ENCODE peak calls at places on chromosomes 13 and 19, in four cellular contexts. N, D, A and G are unnamed samples.

GRCh38 chr19:7658219-7658686 is 10.6 kb upstream of the RETN start:
- DNase-seq in N (no peak), D (no peak), A (no peak), G (no peak)

GRCh38 chr13:109569938-109570711 is 216.3 kb downstream of the IRS2 start:
- DNase-seq in N (peak; percentile 62), D (no peak), A (no peak), G (no peak)

GRCh38 chr19:54905908-54906511 is at the start of gene NCR1:
- DNase-seq in N (peak; percentile 49), D (no peak), A (no peak), G (no peak)

GRCh38 chr13:94327318-94327717 is 152.2 kb downstream of the DCT start:
- DNase-seq in N (peak; percentile 63), D (no peak), A (no peak), G (no peak)

GRCh38 chr13:106182404-106182803 is 353.1 kb downstream of the EFNB2 start:
- DNase-seq in N (no peak), D (no peak), A (no peak), G (peak; percentile 60)

GRCh38 chr13:32125221-32125621 is 93.6 kb downstream of the FRY start:
- DNase-seq in N (no peak), D (no peak), A (no peak), G (peak; percentile 90)

GRCh38 chr13:28163587-28163986 is 25.2 kb downstream of the PAN3 start:
- DNase-seq in N (no peak), D (no peak), A (no peak), G (no peak)

GRCh38 chr13:26254583-26255102 is 714 bp downstream of the CDK8 start:
- DNase-seq in N (peak; percentile 70), D (no peak), A (peak; percentile 47), G (peak; percentile 32)

GRCh38 chr19:52527954-52528326 is 472 bp downstream of the ZNF808 start:
- DNase-seq in N (no peak), D (no peak), A (no peak), G (no peak)

GRCh38 chr19:18096258-18096657 is 1.3 kb upstream of the MAST3 start:
- DNase-seq in N (no peak), D (no peak), A (no peak), G (no peak)

GRCh38 chr19:56155124-56155687 is 14.1 kb downstream of the ZNF444 start:
- DNase-seq in N (no peak), D (no peak), A (no peak), G (no peak)

GRCh38 chr19:34576292-34576691 is 94.7 kb downstream of the WTIP start:
- DNase-seq in N (no peak), D (no peak), A (no peak), G (no peak)

GRCh38 chr19:19644054-19644388 is 564 bp upstream of the GMIP start:
- DNase-seq in N (no peak), D (no peak), A (no peak), G (no peak)

GRCh38 chr13:44646044-44646443 is 69.9 kb upstream of the TSC22D1 start:
- DNase-seq in N (no peak), D (no peak), A (no peak), G (no peak)

GRCh38 chr13:45315520-45316167 is 25.3 kb downstream of the TPT1 start:
- DNase-seq in N (no peak), D (no peak), A (no peak), G (no peak)

GRCh38 chr19:1384478-1385110 is 887 bp downstream of the NDUFS7 start:
- DNase-seq in N (no peak), D (no peak), A (no peak), G (no peak)

GRCh38 chr19:47603706-47604310 is 5.1 kb upstream of the BICRA start:
- DNase-seq in N (no peak), D (no peak), A (no peak), G (no peak)

GRCh38 chr19:42276284-42276683 is 7.2 kb downstream of the CIC start:
- DNase-seq in N (no peak), D (no peak), A (no peak), G (no peak)

GRCh38 chr19:17975032-17975431 is 8.1 kb downstream of the KCNN1 start:
- DNase-seq in N (no peak), D (no peak), A (no peak), G (no peak)

GRCh38 chr13:100361504-100361903 is 227.1 kb downstream of the GGACT start:
- DNase-seq in N (no peak), D (no peak), A (no peak), G (peak; percentile 72)

GRCh38 chr13:39302855-39303254 is 264.6 kb downstream of the NHLRC3 start:
- DNase-seq in N (no peak), D (no peak), A (no peak), G (no peak)

GRCh38 chr13:110382830-110383229 is 75.7 kb downstream of the COL4A2 start:
- DNase-seq in N (no peak), D (no peak), A (no peak), G (no peak)

GRCh38 chr13:75052616-75053015 is 429.4 kb downstream of the TBC1D4 start:
- DNase-seq in N (no peak), D (no peak), A (no peak), G (no peak)

GRCh38 chr13:106238690-106239089 is 296.8 kb downstream of the EFNB2 start:
- DNase-seq in N (no peak), D (no peak), A (no peak), G (no peak)

GRCh38 chr13:102392810-102393209 is 9.0 kb downstream of the FGF14 start:
- DNase-seq in N (no peak), D (no peak), A (no peak), G (no peak)

GRCh38 chr19:46715620-46716012 is 1.3 kb downstream of the PRKD2 start:
- DNase-seq in N (no peak), D (no peak), A (no peak), G (no peak)

GRCh38 chr13:33191425-33192221 is 93.9 kb downstream of the STARD13 start:
- DNase-seq in N (no peak), D (no peak), A (no peak), G (no peak)

GRCh38 chr19:48669903-48670668 is 2.7 kb downstream of the NTN5 start:
- DNase-seq in N (no peak), D (no peak), A (no peak), G (no peak)

GRCh38 chr13:30266751-30267150 is 40.6 kb downstream of the KATNAL1 start:
- DNase-seq in N (no peak), D (no peak), A (no peak), G (no peak)

GRCh38 chr13:99741979-99742378 is 229.6 kb downstream of the ZIC5 start:
- DNase-seq in N (no peak), D (peak; percentile 26), A (no peak), G (no peak)